ENCODE peak calls at places on chromosomes 1 and 21, in five cellular contexts. B is A549, A is mammary epithelial cell, X is hepatocyte, F is foreskin keratinocyte. K is an unnamed sample.

GRCh38 chr1:15303912-15304311 is 56.9 kb downstream of the FHAD1 start:
- DNase-seq in A (no peak), F (no peak), X (no peak), B (no peak), K (no peak)

GRCh38 chr21:46093668-46094400 is 4.1 kb upstream of the COL6A2 start:
- DNase-seq in F (no peak), X (no peak), A (no peak), B (no peak), K (no peak)

GRCh38 chr1:236206548-236206947 is 64.2 kb downstream of the GPR137B start:
- DNase-seq in F (no peak), B (no peak), A (no peak), X (peak; percentile 6), K (no peak)

GRCh38 chr1:108503062-108503740 is 53.1 kb downstream of the NBPF6 start:
- DNase-seq in F (no peak), B (peak; percentile 13), X (no peak), A (no peak), K (no peak)

GRCh38 chr1:234395297-234395696 is 22.0 kb downstream of the COA6 start:
- DNase-seq in B (no peak), X (no peak), A (no peak), F (no peak), K (no peak)

GRCh38 chr1:101363891-101364318 is 127.1 kb downstream of the S1PR1 start:
- DNase-seq in A (no peak), F (no peak), X (no peak), B (no peak), K (no peak)

GRCh38 chr1:153288634-153289275 is 24.0 kb downstream of the PGLYRP3 start:
- DNase-seq in B (peak; percentile 71), A (peak; percentile 83), F (peak; percentile 76), X (no peak), K (peak; percentile 75)

GRCh38 chr1:26539722-26540121 is 10.2 kb downstream of the RPS6KA1 start:
- DNase-seq in X (no peak), B (no peak), F (no peak), A (no peak), K (no peak)

GRCh38 chr1:103162360-103162759 is 54.0 kb upstream of the COL11A1 start:
- DNase-seq in B (no peak), X (no peak), F (peak; percentile 8), A (peak; percentile 8), K (no peak)

GRCh38 chr1:223748405-223748772 is 36.0 kb downstream of the CAPN2 start:
- DNase-seq in A (no peak), X (peak; percentile 55), B (no peak), F (no peak), K (no peak)

GRCh38 chr1:106907795-106908194 is 148.7 kb upstream of the PRMT6 start:
- DNase-seq in B (no peak), F (no peak), X (no peak), A (no peak), K (no peak)

GRCh38 chr1:101310484-101310883 is 73.7 kb downstream of the S1PR1 start:
- DNase-seq in X (no peak), F (no peak), B (no peak), A (no peak), K (no peak)

GRCh38 chr1:23779826-23780371 is 1.7 kb downstream of the PITHD1 start:
- DNase-seq in A (peak; percentile 61), B (no peak), F (no peak), X (no peak), K (no peak)

DNA sequence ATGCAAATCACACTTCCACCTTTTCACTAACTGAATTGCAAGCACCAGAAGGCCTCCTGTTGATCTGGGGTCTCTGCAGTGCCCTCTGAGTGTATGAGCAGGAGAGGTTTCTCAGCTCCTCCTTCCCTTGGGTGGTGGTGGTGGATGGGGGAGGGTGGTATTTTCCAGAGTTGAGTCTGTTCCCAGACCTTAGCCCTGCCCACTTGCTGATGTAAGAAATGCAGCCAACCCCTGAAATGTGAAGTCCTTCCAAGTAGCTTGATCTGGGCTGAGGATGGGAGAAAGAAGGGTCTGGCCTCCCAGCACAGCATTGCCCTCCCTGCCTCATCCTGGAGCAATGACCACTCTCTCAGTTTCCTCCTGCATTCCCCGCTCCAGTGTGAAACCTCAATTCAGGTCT is 6.3 kb upstream of the FOXD2 start:
- DNase-seq in F (no peak), B (no peak), X (no peak), A (peak; percentile 58), K (no peak)
- H3K27ac ChIP-seq in F (no peak overlapping the region), B (no peak overlapping the region), X (no peak overlapping the region), A (peak overlapping the region; percentile 56), K (peak overlapping the region; percentile 75)

GRCh38 chr1:44908427-44908826 is 65.4 kb upstream of the PTCH2 start:
- DNase-seq in A (no peak), B (no peak), F (no peak), X (no peak), K (no peak)

GRCh38 chr1:44907909-44908308 is 64.9 kb upstream of the PTCH2 start:
- DNase-seq in F (no peak), X (no peak), B (no peak), A (no peak), K (no peak)

GRCh38 chr1:44905276-44905675 is 62.2 kb upstream of the PTCH2 start:
- DNase-seq in X (no peak), A (no peak), F (no peak), B (no peak), K (no peak)

GRCh38 chr1:44903261-44903660 is 60.2 kb upstream of the PTCH2 start:
- DNase-seq in A (no peak), X (no peak), B (no peak), F (no peak), K (no peak)
- H3K27ac ChIP-seq in A (no peak overlapping the region), X (no peak overlapping the region), B (no peak overlapping the region), F (no peak overlapping the region), K (no peak overlapping the region)

GRCh38 chr1:61338899-61339298 is 256.5 kb downstream of the NFIA start:
- DNase-seq in B (no peak), X (no peak), F (no peak), A (no peak), K (no peak)
- H3K27ac ChIP-seq in B (peak overlapping the region; percentile 91), X (peak overlapping the region; percentile 84), F (peak overlapping the region; percentile 90), A (peak overlapping the region; percentile 95), K (peak overlapping the region; percentile 95)

DNA sequence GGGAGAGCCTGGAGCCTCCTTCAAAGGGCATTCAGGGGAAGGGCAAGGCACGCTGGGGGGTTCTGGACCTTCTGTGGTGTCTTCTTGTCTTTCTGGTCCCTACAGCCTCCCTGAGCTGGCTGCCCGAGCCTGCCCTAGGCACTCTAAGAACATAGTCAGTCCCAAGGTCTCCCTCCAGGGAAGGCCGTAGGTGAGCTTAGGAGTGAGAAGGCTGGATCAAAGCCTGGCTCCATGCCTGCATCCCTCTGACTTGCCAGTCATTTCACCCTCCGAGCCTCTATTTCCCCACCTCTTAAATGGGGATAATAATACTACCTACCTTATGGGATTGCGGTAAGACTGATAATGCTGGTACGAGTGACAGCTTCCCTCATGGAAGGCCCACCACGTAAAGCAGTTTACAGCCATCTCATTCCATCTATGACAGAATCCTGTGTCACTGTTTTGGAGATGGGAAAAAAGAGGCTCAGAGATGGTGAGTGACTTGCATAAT is 20.8 kb downstream of the PTPRF start:
- DNase-seq in B (no peak), X (no peak), F (no peak), A (no peak), K (no peak)
- H3K27ac ChIP-seq in B (peak overlapping the region; percentile 88), X (peak overlapping the region; percentile 90), F (no peak overlapping the region), A (peak overlapping the region; percentile 92), K (no peak overlapping the region)

K was measured in epithelial cell of prostate.